ENCODE peak calls at places on chromosomes 13 and 19, in seven cellular contexts. W is cardiac muscle cell, S is activated B cell treated with CpG ODN at 0.5 μM for 24 hours, E is cardiac fibroblast, Q is left ventricle myocardium inferior, X is EL, Y is AG09309. M is an unnamed sample.
A peak's percentile ranks its signal among the peaks of the same experiment; 100 is the strongest.

GRCh38 chr13:20182231-20182846 is 10.4 kb downstream of the GJB2 start:
- DNase-seq in Y (peak; percentile 35), E (peak; percentile 82), X (peak; percentile 69), S (no peak), W (peak; percentile 84), Q (no peak), M (peak; percentile 42)

GRCh38 chr13:49455016-49455398 is 10.9 kb downstream of the SETDB2 start:
- DNase-seq in Y (no peak), W (no peak), S (no peak), X (no peak), Q (no peak), E (no peak), M (no peak)

GRCh38 chr19:51018745-51019543 is 565 bp downstream of the KLK10 start:
- DNase-seq in S (no peak), W (peak; percentile 44), Y (no peak), Q (no peak), E (no peak), X (no peak), M (no peak)

GRCh38 chr19:41328157-41328817 is 18.3 kb downstream of the CCDC97 start:
- DNase-seq in E (peak; percentile 21), X (no peak), W (no peak), Y (no peak), Q (no peak), S (no peak), M (no peak)

GRCh38 chr13:27654816-27655215 is 33.1 kb downstream of the POLR1D start:
- DNase-seq in X (no peak), W (no peak), Q (no peak), E (no peak), Y (no peak), S (no peak), M (no peak)

GRCh38 chr19:16386619-16387240 is 62.1 kb downstream of the KLF2 start:
- DNase-seq in Y (peak; percentile 18), X (peak; percentile 53), E (peak; percentile 69), Q (peak; percentile 33), S (no peak), W (peak; percentile 69), M (peak; percentile 44)

GRCh38 chr13:25922373-25922772 is 129.4 kb downstream of the SHISA2 start:
- DNase-seq in Y (no peak), X (no peak), S (no peak), E (no peak), Q (no peak), W (peak; percentile 77), M (no peak)

GRCh38 chr13:113013303-113013702 is 44.3 kb downstream of the MCF2L start:
- DNase-seq in Y (no peak), E (no peak), Q (no peak), X (no peak), S (no peak), W (no peak), M (no peak)

GRCh38 chr13:84951128-84951527 is 848.1 kb downstream of the SLITRK6 start:
- DNase-seq in W (no peak), Q (no peak), S (no peak), X (no peak), Y (no peak), E (no peak), M (no peak)

GRCh38 chr19:41511628-41512027 is 64.3 kb upstream of the CEACAM21 start:
- DNase-seq in Y (no peak), Q (no peak), X (no peak), W (no peak), S (no peak), E (no peak), M (no peak)

GRCh38 chr13:35994131-35994966 is 136.8 kb downstream of the DCLK1 start:
- DNase-seq in Y (peak; percentile 89), S (no peak), X (peak; percentile 93), W (no peak), E (peak; percentile 91), Q (peak; percentile 45), M (no peak)

GRCh38 chr19:1000095-1000494 is at the start of gene GRIN3B:
- DNase-seq in W (peak; percentile 85), E (peak; percentile 52), S (peak; percentile 48), Q (no peak), X (peak; percentile 51), Y (no peak), M (peak; percentile 72)

GRCh38 chr19:12665646-12666304 is 767 bp downstream of the MAN2B1 start:
- DNase-seq in E (no peak), S (peak; percentile 39), X (no peak), Y (no peak), Q (no peak), W (no peak), M (peak; percentile 41)

GRCh38 chr19:56554272-56554869 is 12.9 kb upstream of the ZNF470 start:
- DNase-seq in W (no peak), E (no peak), S (no peak), Q (no peak), X (no peak), Y (no peak), M (no peak)

GRCh38 chr19:45161715-45162463 is 1.1 kb upstream of the NKPD1 start:
- DNase-seq in S (no peak), X (peak; percentile 39), Q (no peak), W (peak; percentile 80), Y (no peak), E (peak; percentile 32), M (no peak)

M was measured in activated naive CD8-positive, alpha-beta T cell treated with anti-CD3 and anti-CD28 coated beads, Interleukin-2, amount 50 U/mL, for 24 hours.